ENCODE peak calls at places on chromosomes 12 and 14, in six cellular contexts. One of them, this sample, is unnamed.

GRCh38 chr12:79618848-79619404 is 71.8 kb downstream of the PAWR start:
- DNase-seq in IMR-90: peak
- DNase-seq in left lung: no peak
- DNase-seq in dorsolateral prefrontal cortex: no peak
- DNase-seq in right cardiac atrium: no peak
- DNase-seq in astrocyte of the spinal cord: peak
- DNase-seq in this sample: no peak

GRCh38 chr12:56998981-56999380 is 7.4 kb downstream of the ZBTB39 start:
- DNase-seq in astrocyte of the spinal cord: no peak
- DNase-seq in IMR-90: no peak
- DNase-seq in dorsolateral prefrontal cortex: no peak
- DNase-seq in right cardiac atrium: no peak
- DNase-seq in left lung: no peak
- DNase-seq in this sample: no peak

GRCh38 chr12:125005652-125006051 is 12.2 kb downstream of the BRI3BP start:
- DNase-seq in left lung: peak
- DNase-seq in right cardiac atrium: no peak
- DNase-seq in IMR-90: no peak
- DNase-seq in dorsolateral prefrontal cortex: no peak
- DNase-seq in astrocyte of the spinal cord: no peak
- DNase-seq in this sample: no peak

GRCh38 chr14:53536446-53536845 is 383.3 kb upstream of the DDHD1 start:
- DNase-seq in left lung: no peak
- DNase-seq in dorsolateral prefrontal cortex: no peak
- DNase-seq in IMR-90: no peak
- DNase-seq in astrocyte of the spinal cord: no peak
- DNase-seq in right cardiac atrium: no peak
- DNase-seq in this sample: no peak

GRCh38 chr12:122168492-122168891 is 5.5 kb downstream of the IL31 start:
- DNase-seq in IMR-90: no peak
- DNase-seq in right cardiac atrium: no peak
- DNase-seq in astrocyte of the spinal cord: no peak
- DNase-seq in dorsolateral prefrontal cortex: no peak
- DNase-seq in left lung: no peak
- DNase-seq in this sample: no peak

GRCh38 chr14:59328410-59328809 is 136.8 kb downstream of the GPR135 start:
- DNase-seq in dorsolateral prefrontal cortex: no peak
- DNase-seq in astrocyte of the spinal cord: no peak
- DNase-seq in IMR-90: peak
- DNase-seq in right cardiac atrium: no peak
- DNase-seq in left lung: no peak
- DNase-seq in this sample: no peak

GRCh38 chr14:100849432-100849831 is 23.5 kb downstream of the MEG3 start:
- DNase-seq in left lung: no peak
- DNase-seq in IMR-90: peak
- DNase-seq in dorsolateral prefrontal cortex: no peak
- DNase-seq in astrocyte of the spinal cord: no peak
- DNase-seq in right cardiac atrium: no peak
- DNase-seq in this sample: no peak

GRCh38 chr14:89473979-89474378 is 56.9 kb upstream of the FOXN3 start:
- DNase-seq in left lung: no peak
- DNase-seq in IMR-90: peak
- DNase-seq in dorsolateral prefrontal cortex: no peak
- DNase-seq in right cardiac atrium: no peak
- DNase-seq in astrocyte of the spinal cord: peak
- DNase-seq in this sample: no peak

GRCh38 chr14:60573943-60574496 is 65.1 kb downstream of the SIX6 start:
- DNase-seq in IMR-90: no peak
- DNase-seq in astrocyte of the spinal cord: no peak
- DNase-seq in right cardiac atrium: no peak
- DNase-seq in dorsolateral prefrontal cortex: no peak
- DNase-seq in left lung: no peak
- DNase-seq in this sample: no peak

GRCh38 chr12:105083551-105084105 is 630 bp downstream of the ALDH1L2 start:
- DNase-seq in left lung: peak
- DNase-seq in astrocyte of the spinal cord: peak
- DNase-seq in right cardiac atrium: peak
- DNase-seq in IMR-90: peak
- DNase-seq in dorsolateral prefrontal cortex: peak
- DNase-seq in this sample: no peak

GRCh38 chr12:88067301-88067700 is 38.1 kb upstream of the C12orf50 start:
- DNase-seq in left lung: no peak
- DNase-seq in IMR-90: peak
- DNase-seq in dorsolateral prefrontal cortex: no peak
- DNase-seq in astrocyte of the spinal cord: no peak
- DNase-seq in right cardiac atrium: no peak
- DNase-seq in this sample: no peak

GRCh38 chr12:50314629-50315312 is 31.5 kb upstream of the LIMA1 start:
- DNase-seq in right cardiac atrium: no peak
- DNase-seq in IMR-90: peak
- DNase-seq in dorsolateral prefrontal cortex: no peak
- DNase-seq in astrocyte of the spinal cord: peak
- DNase-seq in left lung: no peak
- DNase-seq in this sample: peak

GRCh38 chr14:30277268-30277667 is 281.7 kb upstream of the G2E3 start:
- DNase-seq in astrocyte of the spinal cord: no peak
- DNase-seq in dorsolateral prefrontal cortex: no peak
- DNase-seq in left lung: no peak
- DNase-seq in IMR-90: no peak
- DNase-seq in right cardiac atrium: no peak
- DNase-seq in this sample: no peak

GRCh38 chr14:68631691-68632590 is 160.9 kb downstream of the ZFP36L1 start:
- DNase-seq in left lung: no peak
- DNase-seq in dorsolateral prefrontal cortex: no peak
- DNase-seq in right cardiac atrium: peak
- DNase-seq in astrocyte of the spinal cord: no peak
- DNase-seq in IMR-90: no peak
- DNase-seq in this sample: no peak

GRCh38 chr14:68634874-68635601 is 157.8 kb downstream of the ZFP36L1 start:
- DNase-seq in dorsolateral prefrontal cortex: no peak
- DNase-seq in left lung: no peak
- DNase-seq in IMR-90: no peak
- DNase-seq in astrocyte of the spinal cord: no peak
- DNase-seq in right cardiac atrium: no peak
- DNase-seq in this sample: no peak

GRCh38 chr14:68634346-68634745 is 158.5 kb downstream of the ZFP36L1 start:
- DNase-seq in astrocyte of the spinal cord: no peak
- DNase-seq in left lung: no peak
- DNase-seq in dorsolateral prefrontal cortex: no peak
- DNase-seq in IMR-90: no peak
- DNase-seq in right cardiac atrium: no peak
- DNase-seq in this sample: no peak

GRCh38 chr14:68632591-68632895 is 160.3 kb downstream of the ZFP36L1 start:
- DNase-seq in IMR-90: no peak
- DNase-seq in dorsolateral prefrontal cortex: no peak
- DNase-seq in astrocyte of the spinal cord: no peak
- DNase-seq in right cardiac atrium: no peak
- DNase-seq in left lung: no peak
- DNase-seq in this sample: no peak

DNA sequence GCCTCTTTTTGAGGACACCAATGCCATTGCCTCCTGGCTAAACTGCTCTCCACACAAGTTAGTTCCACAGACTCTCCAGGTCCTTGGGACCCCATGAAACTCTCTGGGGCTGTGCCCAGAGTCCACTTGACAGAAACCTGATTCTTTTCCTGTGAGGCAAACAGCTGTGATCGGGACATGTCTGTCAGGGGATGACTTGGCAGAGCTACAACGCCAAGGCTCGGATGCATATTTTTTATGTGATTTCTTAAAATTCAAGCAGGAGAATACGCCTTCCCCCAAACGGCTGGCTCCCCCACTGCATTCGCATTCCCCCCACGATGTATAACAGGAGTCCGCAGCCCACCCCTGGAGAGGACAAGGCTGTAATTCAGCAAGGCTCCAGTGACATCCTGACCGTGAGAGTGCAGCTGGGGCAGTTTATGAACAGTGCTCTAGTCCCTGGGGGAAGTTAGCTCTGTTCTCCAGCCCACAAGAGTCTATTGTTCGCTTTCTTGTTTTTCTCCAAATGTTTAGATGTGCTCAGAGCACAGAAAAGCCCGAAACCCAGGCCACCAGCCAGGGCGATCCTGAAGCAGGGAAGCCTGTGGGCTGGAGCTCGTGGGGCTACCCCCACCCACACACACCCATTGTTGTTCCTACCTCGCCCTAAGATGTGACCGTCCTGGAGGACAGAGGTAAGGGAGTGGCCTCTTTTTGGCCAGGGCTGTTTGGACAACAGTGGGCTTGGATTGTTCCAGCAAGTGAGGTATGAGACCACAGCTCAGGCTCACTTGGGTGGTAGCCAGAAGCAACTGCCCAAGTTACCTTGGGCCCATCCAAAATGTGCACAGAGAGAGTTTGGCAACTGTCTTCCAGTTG is 159.5 kb downstream of the ZFP36L1 start:
- DNase-seq in right cardiac atrium: peak
- DNase-seq in dorsolateral prefrontal cortex: peak
- DNase-seq in astrocyte of the spinal cord: peak
- DNase-seq in left lung: no peak
- DNase-seq in IMR-90: no peak
- DNase-seq in this sample: no peak
- H3K4me3 ChIP-seq in right cardiac atrium: no peak
- H3K4me3 ChIP-seq in dorsolateral prefrontal cortex: no peak
- H3K4me3 ChIP-seq in astrocyte of the spinal cord: no peak
- H3K4me3 ChIP-seq in left lung: no peak
- H3K4me3 ChIP-seq in IMR-90: no peak
- H3K4me3 ChIP-seq in this sample: no peak

DNA sequence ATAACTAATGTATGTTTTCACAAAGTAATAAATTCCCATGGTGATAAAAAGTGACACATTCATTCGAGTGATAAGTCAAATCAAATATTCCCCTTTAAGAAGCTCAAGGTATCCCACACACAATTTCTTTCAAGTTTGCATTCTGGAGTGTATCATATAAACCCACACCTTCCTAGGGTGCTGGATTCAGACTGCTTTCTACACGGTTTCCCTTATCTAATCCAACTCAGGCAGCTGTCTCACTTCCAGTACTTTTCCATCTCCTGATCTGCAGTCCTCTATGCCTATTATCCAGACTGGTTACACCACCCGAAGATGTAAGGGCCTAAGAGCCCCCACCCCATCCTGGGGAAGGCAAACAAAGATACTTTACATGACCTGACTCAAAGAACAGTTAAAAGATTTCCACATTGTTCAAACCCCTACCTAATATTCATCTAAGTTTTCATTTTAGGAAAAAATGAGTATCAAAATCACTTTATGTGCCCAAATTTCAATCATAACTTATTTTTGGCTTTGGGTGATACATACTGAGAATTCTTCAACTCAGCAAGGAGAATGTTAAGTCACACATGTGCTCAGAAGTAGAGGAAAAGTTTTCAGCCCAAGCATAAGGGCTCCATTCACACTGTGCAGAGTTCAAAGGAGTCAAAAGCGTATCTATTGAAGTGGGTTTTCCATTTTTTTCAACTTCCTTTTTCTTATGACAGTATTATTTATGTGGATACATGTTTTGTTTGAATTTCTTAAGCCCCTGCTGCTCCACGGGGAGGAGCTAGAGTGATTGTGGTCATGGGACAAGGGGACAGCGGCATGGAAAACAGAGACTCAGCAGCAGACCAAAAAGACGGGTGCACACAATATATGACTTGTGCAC is 41.8 kb downstream of the CORO1C start:
- DNase-seq in left lung: no peak
- DNase-seq in dorsolateral prefrontal cortex: no peak
- DNase-seq in IMR-90: peak
- DNase-seq in right cardiac atrium: peak
- DNase-seq in astrocyte of the spinal cord: peak
- DNase-seq in this sample: no peak
- H3K4me3 ChIP-seq in left lung: no peak
- H3K4me3 ChIP-seq in dorsolateral prefrontal cortex: no peak
- H3K4me3 ChIP-seq in IMR-90: no peak
- H3K4me3 ChIP-seq in right cardiac atrium: no peak
- H3K4me3 ChIP-seq in astrocyte of the spinal cord: no peak
- H3K4me3 ChIP-seq in this sample: no peak

GRCh38 chr14:77613207-77613606 is 3.2 kb downstream of the SPTLC2 start:
- DNase-seq in IMR-90: no peak
- DNase-seq in left lung: no peak
- DNase-seq in right cardiac atrium: no peak
- DNase-seq in dorsolateral prefrontal cortex: no peak
- DNase-seq in astrocyte of the spinal cord: no peak
- DNase-seq in this sample: no peak
- H3K4me3 ChIP-seq in IMR-90: no peak
- H3K4me3 ChIP-seq in left lung: no peak
- H3K4me3 ChIP-seq in right cardiac atrium: no peak
- H3K4me3 ChIP-seq in dorsolateral prefrontal cortex: no peak
- H3K4me3 ChIP-seq in astrocyte of the spinal cord: no peak
- H3K4me3 ChIP-seq in this sample: no peak

GRCh38 chr14:104510216-104510615 is 69.3 kb upstream of the C14orf180 start:
- DNase-seq in left lung: no peak
- DNase-seq in IMR-90: no peak
- DNase-seq in right cardiac atrium: no peak
- DNase-seq in astrocyte of the spinal cord: no peak
- DNase-seq in dorsolateral prefrontal cortex: no peak
- DNase-seq in this sample: no peak
- H3K4me3 ChIP-seq in left lung: no peak
- H3K4me3 ChIP-seq in IMR-90: no peak
- H3K4me3 ChIP-seq in right cardiac atrium: no peak
- H3K4me3 ChIP-seq in astrocyte of the spinal cord: no peak
- H3K4me3 ChIP-seq in dorsolateral prefrontal cortex: no peak
- H3K4me3 ChIP-seq in this sample: no peak

This sample was measured in astrocyte of the cerebellum.